ENCODE peak calls at places on chromosomes 4 and X, in four cellular contexts. J is HepG2, V is stomach, Z is endothelial cell of umbilical vein. N is an unnamed sample. For H3K9me3, the result is how much of the 10 kb centered on the place peaks cover.

GRCh38 chrX:153958605-153959004 is 13.0 kb downstream of the HCFC1 start:
- DNase-seq in J (no peak), Z (no peak), V (no peak), N (no peak)

GRCh38 chr4:148901075-148901705 is 459.0 kb upstream of the NR3C2 start:
- DNase-seq in V (no peak), Z (no peak), J (no peak), N (no peak)

GRCh38 chrX:148723551-148723950 is 223.1 kb downstream of the AFF2 start:
- DNase-seq in J (no peak), V (no peak), Z (no peak), N (no peak)

GRCh38 chrX:57329008-57329407 is 42.5 kb downstream of the FAAH2 start:
- DNase-seq in V (no peak), J (peak), Z (peak), N (no peak)

GRCh38 chrX:17564689-17565409 is 172.4 kb upstream of the SCML1 start:
- DNase-seq in Z (no peak), V (no peak), J (no peak), N (no peak)

GRCh38 chr4:146346276-146346675 is 131.9 kb downstream of the REELD1 start:
- DNase-seq in V (no peak), J (no peak), Z (no peak), N (no peak)

GRCh38 chrX:51461053-51462050 is 35.0 kb downstream of the NUDT11 start:
- DNase-seq in J (peak), Z (peak), V (no peak), N (no peak)

GRCh38 chr4:6876440-6876839 is 33.2 kb upstream of the TBC1D14 start:
- DNase-seq in J (no peak), V (no peak), Z (no peak), N (no peak)

GRCh38 chr4:136861081-136861480 is 671.2 kb downstream of the PCDH18 start:
- DNase-seq in J (no peak), Z (no peak), V (no peak), N (no peak)

GRCh38 chr4:156547439-156547838 is 424.2 kb downstream of the PDGFC start:
- DNase-seq in Z (peak), J (no peak), V (no peak), N (no peak)

GRCh38 chr4:29304595-29304994 is 1415.6 kb upstream of the PCDH7 start:
- DNase-seq in J (no peak), Z (no peak), V (no peak), N (no peak)

GRCh38 chr4:139453041-139453370 is 915 bp upstream of the RAB33B start:
- DNase-seq in V (no peak), Z (no peak), J (peak), N (peak)

GRCh38 chrX:50514811-50515210 is 44.2 kb upstream of the DGKK start:
- DNase-seq in J (no peak), V (no peak), Z (no peak), N (no peak)

GRCh38 chr4:176277162-176277904 is 8.3 kb upstream of the ASB5 start:
- DNase-seq in Z (peak), J (peak), V (peak), N (peak)

GRCh38 chrX:106649523-106650428 is 38.0 kb downstream of the RADX start:
- DNase-seq in V (no peak), J (no peak), Z (no peak), N (no peak)

GRCh38 chr4:78845469-78845868 is 69.3 kb downstream of the BMP2K start:
- DNase-seq in J (no peak), Z (no peak), V (no peak), N (no peak)

GRCh38 chr4:128161138-128161537 is 100.0 kb downstream of the LARP1B start:
- DNase-seq in V (no peak), Z (peak), J (no peak), N (no peak)

GRCh38 chr4:160423879-160424451 is 1321.1 kb downstream of the RAPGEF2 start:
- DNase-seq in V (no peak), J (no peak), Z (no peak), N (no peak)

GRCh38 chr4:52861171-52861873 is 795 bp upstream of the RASL11B start:
- DNase-seq in J (no peak), V (no peak), Z (peak), N (no peak)

GRCh38 chrX:55118574-55118973 is 29.8 kb downstream of the PAGE2 start:
- DNase-seq in Z (peak), J (no peak), V (no peak), N (no peak)

GRCh38 chr4:158796370-158797140 is 27.7 kb downstream of the FNIP2 start:
- DNase-seq in J (no peak), V (no peak), Z (no peak), N (no peak)

GRCh38 chrX:71053217-71053621 is 14.9 kb downstream of the SNX12 start:
- DNase-seq in V (no peak), Z (peak), J (no peak), N (no peak)

GRCh38 chrX:150478496-150479492 is 89.6 kb upstream of the MTM1 start:
- DNase-seq in V (no peak), Z (no peak), J (no peak), N (no peak)

GRCh38 chrX:153724252-153725038 is at the start of the genes ABCD1 and BCAP31:
- DNase-seq in V (peak), J (peak), Z (peak), N (peak)

GRCh38 chrX:129831486-129831885 is 12.2 kb downstream of the ZDHHC9 start:
- DNase-seq in Z (no peak), V (no peak), J (no peak), N (peak)

GRCh38 chr4:17493629-17494028 is 18.3 kb downstream of the QDPR start:
- DNase-seq in Z (no peak), V (no peak), J (no peak), N (no peak)

GRCh38 chr4:108466936-108467902 is 153.2 kb upstream of the RPL34 start:
- DNase-seq in J (no peak), V (no peak), Z (no peak), N (no peak)

GRCh38 chr4:182019148-182019652 is 224.0 kb upstream of the TENM3 start:
- DNase-seq in Z (no peak), V (no peak), J (no peak), N (no peak)

GRCh38 chr4:41718907-41719306 is 29.6 kb downstream of the PHOX2B start:
- DNase-seq in V (no peak), J (no peak), Z (no peak), N (no peak)

GRCh38 chr4:17336524-17336941 is 175.4 kb downstream of the QDPR start:
- DNase-seq in Z (peak), J (peak), V (no peak), N (peak)

GRCh38 chrX:42290608-42291007 is 367.3 kb upstream of the CASK start:
- DNase-seq in Z (peak), V (no peak), J (peak), N (no peak)

GRCh38 chrX:130829526-130830515 is 73.2 kb downstream of the ENOX2 start:
- DNase-seq in J (no peak), V (no peak), Z (no peak), N (no peak)

GRCh38 chr4:8607603-8608481 is 15.3 kb downstream of the CPZ start:
- DNase-seq in J (no peak), V (peak), Z (peak), N (peak)

GRCh38 chr4:17552427-17552826 is 24.6 kb upstream of the LAP3 start:
- DNase-seq in Z (no peak), J (no peak), V (no peak), N (no peak)

GRCh38 chr4:133157460-133158160 is 8.5 kb downstream of the PCDH10 start:
- DNase-seq in V (no peak), Z (peak), J (no peak), N (no peak)

GRCh38 chr4:128516568-128516967 is 229.0 kb upstream of the PGRMC2 start:
- DNase-seq in J (no peak), V (no peak), Z (peak), N (no peak)

GRCh38 chr4:113761682-113762060 is at the start of gene CAMK2D:
- DNase-seq in V (peak), Z (peak), J (peak), N (peak)

GRCh38 chr4:113762061-113762850 is 718 bp upstream of the CAMK2D start:
- DNase-seq in J (peak), Z (peak), V (peak), N (peak)

GRCh38 chr4:113760852-113761681 is 471 bp downstream of the CAMK2D start:
- DNase-seq in V (peak), J (peak), Z (peak), N (peak)

GRCh38 chr4:113764720-113765264 is 3.3 kb upstream of the CAMK2D start:
- DNase-seq in J (peak), Z (no peak), V (no peak), N (no peak)

DNA sequence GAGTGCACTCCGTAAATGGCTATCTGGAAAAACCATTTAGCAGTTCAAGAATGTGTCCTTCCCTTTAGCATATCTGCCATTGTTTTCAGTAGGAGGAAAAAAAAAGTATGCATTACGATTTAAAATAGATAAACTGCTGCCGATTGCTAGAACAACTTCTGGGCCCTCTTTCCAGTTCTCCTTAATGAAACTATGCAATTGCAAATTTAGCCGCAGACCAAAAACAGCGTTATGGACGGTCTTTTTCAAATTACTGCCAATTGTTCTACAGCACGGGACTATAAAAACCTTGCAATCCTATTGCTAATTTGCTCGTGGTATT is 1.3 kb upstream of the CAMK2D start:
- DNase-seq in Z (no peak), J (no peak), V (no peak), N (no peak)
- TF ChIP-seq POLR2AphosphoS5 in Z (no peak), J (no peak), V (no peak), N (no peak)

DNA sequence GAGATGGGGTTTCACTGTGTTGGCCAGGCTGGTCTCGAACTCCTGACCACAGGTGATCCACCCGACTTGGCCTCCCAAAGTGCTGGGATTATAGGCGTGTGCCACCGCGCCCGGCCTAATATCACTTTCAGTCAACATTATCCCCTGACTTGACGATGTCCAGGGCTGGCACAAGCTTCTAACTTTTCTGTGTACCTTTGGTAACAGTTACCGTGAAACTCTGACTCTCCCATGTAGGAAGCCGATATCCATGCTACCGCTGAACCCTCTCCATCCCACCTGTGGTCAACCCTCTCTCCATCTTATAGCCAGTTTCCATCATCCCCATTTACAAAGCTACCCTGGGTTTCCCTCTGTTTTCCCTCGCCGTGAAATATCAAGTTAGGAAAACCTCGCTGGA is 77.5 kb downstream of the CRLF2 start:
- DNase-seq in V (no peak), J (no peak), Z (no peak), N (no peak)
- H3K9me3 ChIP-seq in V (under half), J (under half), Z (under half), N (under half)

GRCh38 chr4:99457676-99458075 is 22.5 kb upstream of the ADH7 start:
- DNase-seq in Z (no peak), J (no peak), V (no peak), N (no peak)

GRCh38 chr4:99461623-99462401 is 26.7 kb upstream of the ADH7 start:
- DNase-seq in Z (no peak), J (no peak), V (no peak), N (no peak)

GRCh38 chr4:99459546-99460042 is 24.5 kb upstream of the ADH7 start:
- DNase-seq in J (no peak), Z (no peak), V (no peak), N (no peak)

GRCh38 chr4:99458911-99459447 is 23.8 kb upstream of the ADH7 start:
- DNase-seq in Z (no peak), J (no peak), V (no peak), N (no peak)

GRCh38 chr4:99457270-99457669 is 22.1 kb upstream of the ADH7 start:
- DNase-seq in J (no peak), Z (no peak), V (no peak), N (no peak)
- TF ChIP-seq CTCF in J (peak), Z (no peak), V (no peak), N (no peak)

GRCh38 chr4:99324978-99325377 is 3.8 kb upstream of the ADH1B start:
- DNase-seq in J (no peak), Z (no peak), V (peak), N (peak)
- TF ChIP-seq POLR2AphosphoS5 in J (no peak), Z (no peak), V (peak), N (peak)

N was measured in transverse colon.